ENCODE peak calls at places on chromosomes 13 and 19, in four cellular contexts. One of them, this sample, is unnamed.

GRCh38 chr13:76489299-76489698 is 396.9 kb downstream of the KCTD12 start:
- DNase-seq in NCI-H1694 treated with DMSO at 0.1 percent for 48 hours: no peak
- DNase-seq in NCI-H1436: no peak
- DNase-seq in HT-29: no peak
- DNase-seq in this sample: no peak

GRCh38 chr19:35879770-35880317 is 11.5 kb downstream of the APLP1 start:
- DNase-seq in NCI-H1436: no peak
- DNase-seq in HT-29: peak
- DNase-seq in NCI-H1694 treated with DMSO at 0.1 percent for 48 hours: no peak
- DNase-seq in this sample: peak

GRCh38 chr13:48559638-48560320 is 26.9 kb upstream of the RCBTB2 start:
- DNase-seq in NCI-H1694 treated with DMSO at 0.1 percent for 48 hours: no peak
- DNase-seq in HT-29: no peak
- DNase-seq in NCI-H1436: no peak
- DNase-seq in this sample: no peak

GRCh38 chr19:1766800-1767352 is 13.6 kb downstream of the ONECUT3 start:
- DNase-seq in NCI-H1436: no peak
- DNase-seq in NCI-H1694 treated with DMSO at 0.1 percent for 48 hours: no peak
- DNase-seq in HT-29: no peak
- DNase-seq in this sample: no peak

GRCh38 chr19:2494447-2495129 is 18.7 kb downstream of the GADD45B start:
- DNase-seq in NCI-H1436: peak
- DNase-seq in NCI-H1694 treated with DMSO at 0.1 percent for 48 hours: no peak
- DNase-seq in HT-29: peak
- DNase-seq in this sample: no peak

GRCh38 chr13:49086711-49087110 is 111.0 kb downstream of the FNDC3A start:
- DNase-seq in NCI-H1694 treated with DMSO at 0.1 percent for 48 hours: no peak
- DNase-seq in HT-29: no peak
- DNase-seq in NCI-H1436: no peak
- DNase-seq in this sample: no peak

GRCh38 chr13:57740719-57741118 is 109.2 kb downstream of the PCDH17 start:
- DNase-seq in NCI-H1694 treated with DMSO at 0.1 percent for 48 hours: peak
- DNase-seq in HT-29: no peak
- DNase-seq in NCI-H1436: no peak
- DNase-seq in this sample: no peak

GRCh38 chr19:518292-519231 is 11.3 kb downstream of the TPGS1 start:
- DNase-seq in NCI-H1436: peak
- DNase-seq in HT-29: no peak
- DNase-seq in NCI-H1694 treated with DMSO at 0.1 percent for 48 hours: no peak
- DNase-seq in this sample: no peak

GRCh38 chr13:90455861-90456260 is 891.6 kb upstream of the MIR17HG start:
- DNase-seq in NCI-H1436: no peak
- DNase-seq in HT-29: no peak
- DNase-seq in NCI-H1694 treated with DMSO at 0.1 percent for 48 hours: no peak
- DNase-seq in this sample: no peak

GRCh38 chr13:57311009-57311586 is 144.1 kb downstream of the PRR20E start:
- DNase-seq in HT-29: no peak
- DNase-seq in NCI-H1436: no peak
- DNase-seq in NCI-H1694 treated with DMSO at 0.1 percent for 48 hours: no peak
- DNase-seq in this sample: no peak

GRCh38 chr13:111219306-111219705 is 101.1 kb upstream of the TEX29 start:
- DNase-seq in NCI-H1694 treated with DMSO at 0.1 percent for 48 hours: no peak
- DNase-seq in NCI-H1436: no peak
- DNase-seq in HT-29: no peak
- DNase-seq in this sample: no peak

GRCh38 chr13:20121154-20121515 is 39.7 kb downstream of the GJA3 start:
- DNase-seq in HT-29: peak
- DNase-seq in NCI-H1436: no peak
- DNase-seq in NCI-H1694 treated with DMSO at 0.1 percent for 48 hours: no peak
- DNase-seq in this sample: no peak

GRCh38 chr13:25170554-25171107 is 1.5 kb downstream of the AMER2 start:
- DNase-seq in NCI-H1436: no peak
- DNase-seq in NCI-H1694 treated with DMSO at 0.1 percent for 48 hours: no peak
- DNase-seq in HT-29: no peak
- DNase-seq in this sample: no peak

GRCh38 chr13:50893211-50893852 is 16.3 kb upstream of the RNASEH2B start:
- DNase-seq in NCI-H1436: no peak
- DNase-seq in HT-29: no peak
- DNase-seq in NCI-H1694 treated with DMSO at 0.1 percent for 48 hours: peak
- DNase-seq in this sample: peak

GRCh38 chr13:104691765-104692164 is 1625.5 kb upstream of the SLC10A2 start:
- DNase-seq in HT-29: no peak
- DNase-seq in NCI-H1694 treated with DMSO at 0.1 percent for 48 hours: no peak
- DNase-seq in NCI-H1436: no peak
- DNase-seq in this sample: peak

GRCh38 chr19:609001-609340 is 19.3 kb downstream of the HCN2 start:
- DNase-seq in NCI-H1694 treated with DMSO at 0.1 percent for 48 hours: no peak
- DNase-seq in HT-29: peak
- DNase-seq in NCI-H1436: no peak
- DNase-seq in this sample: no peak

GRCh38 chr13:100154835-100155463 is 66.1 kb downstream of the PCCA start:
- DNase-seq in NCI-H1436: no peak
- DNase-seq in NCI-H1694 treated with DMSO at 0.1 percent for 48 hours: no peak
- DNase-seq in HT-29: no peak
- DNase-seq in this sample: peak

This sample was measured in Jurkat, Clone E6-1.